ENCODE peak calls at places on chromosome 13, in eight cellular contexts. F is retinal pigment epithelial cell; Y is ELR; V is GOT3; R is activated T-cell treated with anti-CD3 and anti-CD28 coated beads for 1 hour; S is CD8-positive, alpha-beta memory T cell; E is T-helper 1 cell; G is cardiac muscle cell. W is an unnamed sample.

GRCh38 chr13:27830010-27830409 is 37.7 kb downstream of the GSX1 start:
- DNase-seq in V (no peak), G (peak; percentile 80), E (peak; percentile 48), Y (peak; percentile 43), S (peak; percentile 50), R (peak; percentile 53), F (no peak), W (peak; percentile 72)

GRCh38 chr13:51856027-51856736 is 5.6 kb upstream of the CCDC70 start:
- DNase-seq in R (no peak), Y (peak; percentile 30), F (no peak), G (no peak), E (no peak), V (no peak), S (no peak), W (no peak)

GRCh38 chr13:73937420-73937819 is 196.8 kb downstream of the KLF12 start:
- DNase-seq in Y (peak; percentile 24), S (no peak), E (no peak), V (no peak), G (no peak), F (no peak), R (no peak), W (no peak)

GRCh38 chr13:91014696-91015095 is 332.8 kb upstream of the MIR17HG start:
- DNase-seq in F (peak; percentile 39), R (no peak), E (no peak), G (no peak), Y (no peak), V (no peak), S (no peak), W (no peak)

GRCh38 chr13:38872693-38873092 is 117.9 kb downstream of the STOML3 start:
- DNase-seq in Y (peak; percentile 50), S (peak; percentile 14), R (peak; percentile 2), F (no peak), V (no peak), G (peak; percentile 74), E (no peak), W (no peak)

GRCh38 chr13:61192826-61193225 is 222.8 kb downstream of the PCDH20 start:
- DNase-seq in V (no peak), R (no peak), Y (no peak), F (no peak), S (no peak), E (no peak), G (no peak), W (no peak)

GRCh38 chr13:62033932-62034331 is 618.3 kb upstream of the PCDH20 start:
- DNase-seq in E (no peak), S (no peak), F (no peak), G (peak; percentile 47), R (no peak), V (no peak), Y (no peak), W (no peak)

GRCh38 chr13:109199280-109199679 is 569.9 kb downstream of the MYO16 start:
- DNase-seq in E (no peak), G (no peak), V (no peak), R (no peak), F (no peak), S (no peak), Y (no peak), W (no peak)

GRCh38 chr13:23325191-23325590 is 108.3 kb downstream of the SACS start:
- DNase-seq in R (no peak), F (no peak), Y (no peak), V (no peak), E (no peak), G (no peak), S (no peak), W (no peak)

GRCh38 chr13:32642858-32643257 is 56.6 kb downstream of the PDS5B start:
- DNase-seq in E (no peak), Y (no peak), G (no peak), F (no peak), S (no peak), V (no peak), R (no peak), W (no peak)

GRCh38 chr13:102870677-102871415 is 25.0 kb downstream of the ERCC5 start:
- DNase-seq in G (peak; percentile 82), S (peak; percentile 36), Y (peak; percentile 76), R (peak; percentile 31), F (no peak), V (no peak), E (peak; percentile 19), W (peak; percentile 56)

GRCh38 chr13:106354961-106355360 is 180.5 kb downstream of the EFNB2 start:
- DNase-seq in G (no peak), V (no peak), R (no peak), Y (no peak), F (no peak), E (no peak), S (no peak), W (no peak)

GRCh38 chr13:105334211-105334610 is 1201.3 kb downstream of the EFNB2 start:
- DNase-seq in Y (peak; percentile 3), G (no peak), S (no peak), V (no peak), R (no peak), F (peak; percentile 65), E (no peak), W (no peak)

GRCh38 chr13:78786399-78786879 is 127.5 kb upstream of the OBI1 start:
- DNase-seq in R (no peak), G (no peak), Y (no peak), S (no peak), E (no peak), F (no peak), V (no peak), W (no peak)

GRCh38 chr13:39810091-39810877 is 154.8 kb downstream of the COG6 start:
- DNase-seq in V (no peak), F (no peak), Y (peak; percentile 17), G (no peak), E (no peak), R (no peak), S (no peak), W (no peak)

GRCh38 chr13:84925443-84925842 is 873.8 kb downstream of the SLITRK6 start:
- DNase-seq in G (no peak), R (no peak), Y (peak; percentile 83), S (no peak), F (peak; percentile 33), V (no peak), E (no peak), W (no peak)

GRCh38 chr13:99721606-99722384 is 220.5 kb downstream of the TM9SF2 start:
- DNase-seq in V (no peak), G (no peak), R (no peak), Y (peak; percentile 8), F (peak; percentile 7), S (no peak), E (no peak), W (no peak)

GRCh38 chr13:33543631-33544030 is 258.1 kb upstream of the STARD13 start:
- DNase-seq in Y (peak; percentile 23), E (no peak), V (no peak), G (no peak), R (no peak), S (peak; percentile 14), F (no peak), W (no peak)

GRCh38 chr13:110422913-110423688 is 116.0 kb downstream of the COL4A2 start:
- DNase-seq in S (no peak), R (no peak), Y (peak; percentile 60), E (no peak), V (no peak), G (no peak), F (no peak), W (no peak)

GRCh38 chr13:78192721-78193120 is 274.1 kb upstream of the EDNRB start:
- DNase-seq in V (no peak), F (no peak), S (no peak), Y (peak; percentile 89), R (no peak), E (no peak), G (no peak), W (no peak)